ENCODE peak calls at places on chromosome 14, in five cellular contexts. One of them, this sample, is unnamed.

GRCh38 chr14:68702578-68702977 is 90.3 kb downstream of the ZFP36L1 start:
- DNase-seq in Peyer's patch: no peak
- DNase-seq in Panc1: no peak
- DNase-seq in HFFc6: no peak
- DNase-seq in GM20000: no peak
- DNase-seq in this sample: no peak

GRCh38 chr14:54480830-54481562 is 7.8 kb downstream of the GMFB start:
- DNase-seq in Peyer's patch: no peak
- DNase-seq in Panc1: no peak
- DNase-seq in HFFc6: no peak
- DNase-seq in GM20000: no peak
- DNase-seq in this sample: no peak

GRCh38 chr14:105862581-105863239 is 336.3 kb downstream of the TMEM121 start:
- DNase-seq in Peyer's patch: no peak
- DNase-seq in Panc1: no peak
- DNase-seq in HFFc6: no peak
- DNase-seq in GM20000: no peak
- DNase-seq in this sample: no peak

GRCh38 chr14:92677087-92677668 is 71.2 kb downstream of the LGMN start:
- DNase-seq in Peyer's patch: no peak
- DNase-seq in Panc1: no peak
- DNase-seq in HFFc6: no peak
- DNase-seq in GM20000: peak
- DNase-seq in this sample: peak

GRCh38 chr14:22422238-22422637 is 166.8 kb downstream of the DAD1 start:
- DNase-seq in Peyer's patch: no peak
- DNase-seq in Panc1: no peak
- DNase-seq in HFFc6: no peak
- DNase-seq in GM20000: no peak
- DNase-seq in this sample: no peak

GRCh38 chr14:58428011-58428807 is 690 bp downstream of the KIAA0586 start:
- DNase-seq in Peyer's patch: no peak
- DNase-seq in Panc1: peak
- DNase-seq in HFFc6: peak
- DNase-seq in GM20000: peak
- DNase-seq in this sample: peak

GRCh38 chr14:90546767-90547166 is 149.9 kb downstream of the CALM1 start:
- DNase-seq in Peyer's patch: peak
- DNase-seq in Panc1: no peak
- DNase-seq in HFFc6: no peak
- DNase-seq in GM20000: no peak
- DNase-seq in this sample: no peak

GRCh38 chr14:82999802-83000201 is 1466.1 kb upstream of the SEL1L start:
- DNase-seq in Peyer's patch: no peak
- DNase-seq in Panc1: no peak
- DNase-seq in HFFc6: no peak
- DNase-seq in GM20000: no peak
- DNase-seq in this sample: no peak

GRCh38 chr14:22752422-22752821 is 14.1 kb upstream of the OXA1L start:
- DNase-seq in Peyer's patch: no peak
- DNase-seq in Panc1: no peak
- DNase-seq in HFFc6: no peak
- DNase-seq in GM20000: no peak
- DNase-seq in this sample: no peak

GRCh38 chr14:104982548-104983230 is 2.9 kb upstream of the CLBA1 start:
- DNase-seq in Peyer's patch: peak
- DNase-seq in Panc1: no peak
- DNase-seq in HFFc6: no peak
- DNase-seq in GM20000: no peak
- DNase-seq in this sample: no peak

GRCh38 chr14:47993883-47994282 is 318.5 kb upstream of the MDGA2 start:
- DNase-seq in Peyer's patch: no peak
- DNase-seq in Panc1: no peak
- DNase-seq in HFFc6: no peak
- DNase-seq in GM20000: no peak
- DNase-seq in this sample: no peak

GRCh38 chr14:104421401-104421821 is 158.2 kb upstream of the C14orf180 start:
- DNase-seq in Peyer's patch: peak
- DNase-seq in Panc1: no peak
- DNase-seq in HFFc6: no peak
- DNase-seq in GM20000: no peak
- DNase-seq in this sample: no peak

GRCh38 chr14:50000215-50001145 is 107.6 kb downstream of the ARF6 start:
- DNase-seq in Peyer's patch: peak
- DNase-seq in Panc1: no peak
- DNase-seq in HFFc6: peak
- DNase-seq in GM20000: peak
- DNase-seq in this sample: peak

GRCh38 chr14:100486025-100486828 is 101.0 kb downstream of the BEGAIN start:
- DNase-seq in Peyer's patch: no peak
- DNase-seq in Panc1: no peak
- DNase-seq in HFFc6: peak
- DNase-seq in GM20000: peak
- DNase-seq in this sample: peak

GRCh38 chr14:84375235-84375634 is 1154.7 kb upstream of the FLRT2 start:
- DNase-seq in Peyer's patch: no peak
- DNase-seq in Panc1: no peak
- DNase-seq in HFFc6: no peak
- DNase-seq in GM20000: no peak
- DNase-seq in this sample: no peak

GRCh38 chr14:36067428-36068187 is 108.9 kb downstream of the PTCSC3 start:
- DNase-seq in Peyer's patch: no peak
- DNase-seq in Panc1: no peak
- DNase-seq in HFFc6: no peak
- DNase-seq in GM20000: no peak
- DNase-seq in this sample: no peak

GRCh38 chr14:26595922-26596721 is 1.7 kb downstream of the NOVA1 start:
- DNase-seq in Peyer's patch: no peak
- DNase-seq in Panc1: no peak
- DNase-seq in HFFc6: no peak
- DNase-seq in GM20000: no peak
- DNase-seq in this sample: no peak

GRCh38 chr14:85579957-85580356 is 50.0 kb downstream of the FLRT2 start:
- DNase-seq in Peyer's patch: no peak
- DNase-seq in Panc1: no peak
- DNase-seq in HFFc6: no peak
- DNase-seq in GM20000: no peak
- DNase-seq in this sample: no peak

GRCh38 chr14:24634158-24634557 is at the start of gene GZMB:
- DNase-seq in Peyer's patch: no peak
- DNase-seq in Panc1: no peak
- DNase-seq in HFFc6: no peak
- DNase-seq in GM20000: no peak
- DNase-seq in this sample: peak

GRCh38 chr14:84252706-84253105 is 1277.2 kb upstream of the FLRT2 start:
- DNase-seq in Peyer's patch: no peak
- DNase-seq in Panc1: no peak
- DNase-seq in HFFc6: no peak
- DNase-seq in GM20000: no peak
- DNase-seq in this sample: no peak

GRCh38 chr14:31510222-31510621 is 22.4 kb upstream of the GPR33 start:
- DNase-seq in Peyer's patch: no peak
- DNase-seq in Panc1: peak
- DNase-seq in HFFc6: no peak
- DNase-seq in GM20000: peak
- DNase-seq in this sample: no peak

GRCh38 chr14:104213301-104214034 is 75.1 kb downstream of the KIF26A start:
- DNase-seq in Peyer's patch: no peak
- DNase-seq in Panc1: no peak
- DNase-seq in HFFc6: no peak
- DNase-seq in GM20000: no peak
- DNase-seq in this sample: no peak

GRCh38 chr14:54329082-54329695 is 67.6 kb upstream of the CDKN3 start:
- DNase-seq in Peyer's patch: no peak
- DNase-seq in Panc1: peak
- DNase-seq in HFFc6: peak
- DNase-seq in GM20000: peak
- DNase-seq in this sample: peak

GRCh38 chr14:85416771-85417170 is 113.2 kb upstream of the FLRT2 start:
- DNase-seq in Peyer's patch: no peak
- DNase-seq in Panc1: peak
- DNase-seq in HFFc6: peak
- DNase-seq in GM20000: no peak
- DNase-seq in this sample: no peak

GRCh38 chr14:72594099-72594901 is 299.6 kb downstream of the DPF3 start:
- DNase-seq in Peyer's patch: no peak
- DNase-seq in Panc1: no peak
- DNase-seq in HFFc6: no peak
- DNase-seq in GM20000: peak
- DNase-seq in this sample: peak

GRCh38 chr14:54572316-54572715 is 5.4 kb downstream of the SAMD4A start:
- DNase-seq in Peyer's patch: no peak
- DNase-seq in Panc1: no peak
- DNase-seq in HFFc6: no peak
- DNase-seq in GM20000: peak
- DNase-seq in this sample: peak

GRCh38 chr14:52110441-52111086 is 41.7 kb upstream of the NID2 start:
- DNase-seq in Peyer's patch: no peak
- DNase-seq in Panc1: no peak
- DNase-seq in HFFc6: peak
- DNase-seq in GM20000: no peak
- DNase-seq in this sample: no peak

GRCh38 chr14:89465894-89466293 is 48.9 kb upstream of the FOXN3 start:
- DNase-seq in Peyer's patch: no peak
- DNase-seq in Panc1: no peak
- DNase-seq in HFFc6: no peak
- DNase-seq in GM20000: no peak
- DNase-seq in this sample: no peak

GRCh38 chr14:50829472-50830043 is 1.4 kb downstream of the NIN start:
- DNase-seq in Peyer's patch: no peak
- DNase-seq in Panc1: no peak
- DNase-seq in HFFc6: no peak
- DNase-seq in GM20000: no peak
- DNase-seq in this sample: peak

GRCh38 chr14:90726656-90727055 is 89.6 kb downstream of the TTC7B start:
- DNase-seq in Peyer's patch: peak
- DNase-seq in Panc1: no peak
- DNase-seq in HFFc6: peak
- DNase-seq in GM20000: no peak
- DNase-seq in this sample: no peak

GRCh38 chr14:100522616-100523021 is 64.6 kb downstream of the BEGAIN start:
- DNase-seq in Peyer's patch: peak
- DNase-seq in Panc1: no peak
- DNase-seq in HFFc6: no peak
- DNase-seq in GM20000: no peak
- DNase-seq in this sample: no peak

GRCh38 chr14:102518063-102518648 is 8.6 kb upstream of the ANKRD9 start:
- DNase-seq in Peyer's patch: peak
- DNase-seq in Panc1: no peak
- DNase-seq in HFFc6: no peak
- DNase-seq in GM20000: peak
- DNase-seq in this sample: no peak

GRCh38 chr14:102514987-102515733 is 5.6 kb upstream of the ANKRD9 start:
- DNase-seq in Peyer's patch: no peak
- DNase-seq in Panc1: no peak
- DNase-seq in HFFc6: no peak
- DNase-seq in GM20000: no peak
- DNase-seq in this sample: no peak

GRCh38 chr14:102513899-102514772 is 4.6 kb upstream of the ANKRD9 start:
- DNase-seq in Peyer's patch: no peak
- DNase-seq in Panc1: no peak
- DNase-seq in HFFc6: no peak
- DNase-seq in GM20000: no peak
- DNase-seq in this sample: no peak

GRCh38 chr14:102516531-102517411 is 7.2 kb upstream of the ANKRD9 start:
- DNase-seq in Peyer's patch: peak
- DNase-seq in Panc1: no peak
- DNase-seq in HFFc6: no peak
- DNase-seq in GM20000: peak
- DNase-seq in this sample: peak

GRCh38 chr14:102517412-102518062 is 8.0 kb upstream of the ANKRD9 start:
- DNase-seq in Peyer's patch: peak
- DNase-seq in Panc1: no peak
- DNase-seq in HFFc6: no peak
- DNase-seq in GM20000: peak
- DNase-seq in this sample: no peak
- TF ChIP-seq CTCF in Peyer's patch: no peak
- TF ChIP-seq CTCF in Panc1: no peak
- TF ChIP-seq CTCF in HFFc6: no peak
- TF ChIP-seq CTCF in GM20000: no peak
- TF ChIP-seq CTCF in this sample: no peak

DNA sequence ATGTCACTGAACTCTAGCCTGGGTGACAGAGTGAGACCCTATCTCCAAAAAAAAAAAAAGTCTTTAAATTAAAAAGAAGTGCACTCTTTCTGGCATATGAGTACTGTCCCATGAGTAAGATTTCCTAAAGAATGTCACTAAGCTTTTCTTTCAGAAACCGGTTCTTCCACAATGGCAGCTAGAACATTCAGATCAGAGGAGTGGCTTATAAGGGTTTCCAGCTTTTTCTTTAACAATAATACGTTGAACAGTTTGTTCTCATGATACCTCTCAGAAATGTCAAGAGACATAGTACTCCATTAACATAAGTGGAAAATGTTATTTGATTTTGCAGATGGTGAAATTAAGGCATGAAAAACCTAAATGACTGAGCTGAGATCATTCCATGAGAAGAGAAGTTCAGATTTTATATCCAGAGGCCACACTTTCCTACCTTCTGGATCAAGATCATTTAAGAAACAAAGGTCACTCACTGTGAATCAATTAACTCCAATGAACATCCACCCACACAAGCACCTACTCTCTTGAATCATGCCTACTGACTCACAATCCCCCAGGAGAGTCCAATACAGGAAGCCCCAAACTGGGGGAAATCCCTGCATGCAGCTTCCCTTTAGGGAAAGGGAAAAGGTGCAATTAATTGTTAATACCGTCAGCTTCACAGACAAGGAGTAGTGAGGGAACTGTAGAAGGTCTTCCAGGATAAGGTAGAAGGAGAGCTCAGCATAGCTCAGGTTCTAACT is 86.9 kb downstream of the SPTSSA start:
- DNase-seq in Peyer's patch: no peak
- DNase-seq in Panc1: no peak
- DNase-seq in HFFc6: no peak
- DNase-seq in GM20000: no peak
- DNase-seq in this sample: no peak
- TF ChIP-seq CTCF in Peyer's patch: no peak
- TF ChIP-seq CTCF in Panc1: no peak
- TF ChIP-seq CTCF in HFFc6: no peak
- TF ChIP-seq CTCF in GM20000: no peak
- TF ChIP-seq CTCF in this sample: no peak

DNA sequence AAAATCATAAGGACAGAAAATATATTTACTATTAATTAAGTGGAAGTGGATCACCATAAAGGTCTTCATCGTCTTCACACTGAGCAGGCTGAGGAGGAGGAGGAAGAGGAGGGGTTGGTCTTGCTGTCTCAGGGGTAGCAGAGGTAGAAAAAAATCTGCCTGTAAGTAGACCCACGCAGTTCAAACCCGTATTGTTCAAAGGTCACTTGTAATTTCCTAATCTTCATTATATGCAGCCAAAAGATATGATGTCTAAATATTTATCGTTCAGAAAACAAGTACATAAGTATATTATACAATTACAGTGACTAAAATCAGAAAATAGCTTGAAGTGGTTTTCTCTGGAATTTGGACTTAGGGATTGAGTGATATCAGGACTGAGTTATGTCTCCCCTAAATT is 72.1 kb downstream of the GTF2A1 start:
- DNase-seq in Peyer's patch: no peak
- DNase-seq in Panc1: no peak
- DNase-seq in HFFc6: no peak
- DNase-seq in GM20000: no peak
- DNase-seq in this sample: no peak
- TF ChIP-seq CTCF in Peyer's patch: no peak
- TF ChIP-seq CTCF in Panc1: no peak
- TF ChIP-seq CTCF in HFFc6: no peak
- TF ChIP-seq CTCF in GM20000: no peak
- TF ChIP-seq CTCF in this sample: no peak

GRCh38 chr14:101716956-101717662 is 44.4 kb upstream of the PPP2R5C start:
- DNase-seq in Peyer's patch: no peak
- DNase-seq in Panc1: no peak
- DNase-seq in HFFc6: peak
- DNase-seq in GM20000: no peak
- DNase-seq in this sample: no peak
- TF ChIP-seq CTCF in Peyer's patch: no peak
- TF ChIP-seq CTCF in Panc1: no peak
- TF ChIP-seq CTCF in HFFc6: no peak
- TF ChIP-seq CTCF in GM20000: no peak
- TF ChIP-seq CTCF in this sample: no peak